ENCODE peak calls at places on chromosome 19, in eight cellular contexts. Y is NT2/D1; U is chondrocyte; O is HFFc6; R is activated CD8-positive, alpha-beta memory T cell treated with anti-CD3 and anti-CD28 coated beads for 1 hour; X is ascending aorta; F is stimulated activated CD4-positive, alpha-beta T cell treated with anti-CD3 and anti-CD28 coated beads, Interleukin-12 subunit alpha, Interleukin-12 subunit beta, amount 100 ng/mL, for 4 hours; C is stimulated activated CD8-positive, alpha-beta memory T cell treated with anti-CD3 and anti-CD28 coated beads, Interleukin-2, amount 100 ng/mL, for 1 hour. G is an unnamed sample.

GRCh38 chr19:31641591-31641990 is 292.4 kb upstream of the TSHZ3 start:
- DNase-seq in Y (no peak), U (no peak), O (no peak), R (no peak), X (no peak), F (no peak), C (no peak), G (no peak)

GRCh38 chr19:18460313-18460712 is 22.4 kb upstream of the ISYNA1 start:
- DNase-seq in Y (no peak), U (no peak), O (peak; percentile 35), R (no peak), X (no peak), F (no peak), C (no peak), G (no peak)

GRCh38 chr19:42280761-42281174 is 11.7 kb downstream of the CIC start:
- DNase-seq in Y (no peak), U (no peak), O (no peak), R (no peak), X (no peak), F (no peak), C (no peak), G (no peak)

GRCh38 chr19:53965091-53965490 is 2.4 kb downstream of the CACNG8 start:
- DNase-seq in Y (no peak), U (no peak), O (no peak), R (no peak), X (no peak), F (no peak), C (no peak), G (no peak)

GRCh38 chr19:45279587-45280192 is 28.6 kb downstream of the MARK4 start:
- DNase-seq in Y (no peak), U (no peak), O (no peak), R (no peak), X (no peak), F (no peak), C (no peak), G (no peak)

GRCh38 chr19:16588089-16588823 is 16.0 kb upstream of the SLC35E1 start:
- DNase-seq in Y (no peak), U (no peak), O (no peak), R (peak; percentile 25), X (no peak), F (no peak), C (no peak), G (no peak)

GRCh38 chr19:9570255-9570654 is 14.0 kb downstream of the ZNF121 start:
- DNase-seq in Y (no peak), U (no peak), O (no peak), R (no peak), X (no peak), F (no peak), C (no peak), G (no peak)

GRCh38 chr19:49775742-49776370 is 9.1 kb downstream of the AP2A1 start:
- DNase-seq in Y (no peak), U (no peak), O (no peak), R (no peak), X (no peak), F (no peak), C (no peak), G (no peak)

GRCh38 chr19:1943661-1944087 is 2.7 kb downstream of the CSNK1G2 start:
- DNase-seq in Y (no peak), U (no peak), O (no peak), R (no peak), X (no peak), F (no peak), C (no peak), G (no peak)

G was measured in RKO.